ENCODE peak calls at places on chromosomes 11 and 22, in six cellular contexts. V is activated CD8-positive, alpha-beta memory T cell treated with anti-CD3 and anti-CD28 coated beads, Interleukin-2, amount 50 U/mL, for 4 hours; S is dorsolateral prefrontal cortex; M is RWPE2; U is activated T-helper 1 cell treated with anti-CD3 and anti-CD28 coated beads, Interleukin-12 subunit alpha, Interleukin-12 subunit beta, Interleukin-2, Interleukin-4 antibody, amounts not matched to agents 30 ng/mL and 10 ng/mL and 1 ng/mL, durations not matched to agents 14 hours and 24 hours and 36 hours; J is left colon. A is an unnamed sample.

GRCh38 chr11:115874843-115875242 is 370.6 kb upstream of the CADM1 start:
- DNase-seq in M (no peak), S (no peak), V (no peak), U (no peak), J (no peak), A (no peak)

GRCh38 chr11:86499723-86500129 is 125.0 kb downstream of the CCDC81 start:
- DNase-seq in S (no peak), U (no peak), M (no peak), J (no peak), V (no peak), A (no peak)

GRCh38 chr11:68643576-68643975 is 40.8 kb upstream of the GAL start:
- DNase-seq in M (no peak), U (no peak), V (no peak), S (no peak), J (no peak), A (no peak)

GRCh38 chr11:65911682-65912568 is 6.9 kb downstream of the C11orf68 start:
- DNase-seq in V (no peak), M (peak; percentile 86), J (no peak), S (no peak), U (no peak), A (no peak)

GRCh38 chr11:67120881-67121710 is 2.0 kb downstream of the KDM2A start:
- DNase-seq in V (no peak), J (no peak), M (no peak), U (peak; percentile 12), S (peak; percentile 11), A (no peak)

GRCh38 chr11:24755260-24755839 is 258.5 kb downstream of the LUZP2 start:
- DNase-seq in U (no peak), J (no peak), S (no peak), V (no peak), M (no peak), A (no peak)

GRCh38 chr22:30028731-30029130 is 51.5 kb upstream of the HORMAD2 start:
- DNase-seq in S (peak; percentile 67), M (no peak), J (no peak), U (no peak), V (no peak), A (no peak)

GRCh38 chr11:126546191-126546590 is 190.7 kb downstream of the ST3GAL4 start:
- DNase-seq in J (no peak), S (no peak), V (no peak), M (no peak), U (no peak), A (no peak)

GRCh38 chr11:127859941-127860354 is 727.4 kb downstream of the ETS1 start:
- DNase-seq in U (no peak), S (no peak), M (no peak), J (no peak), V (no peak), A (no peak)

GRCh38 chr22:42078469-42079318 is 806 bp upstream of the SMDT1 start:
- DNase-seq in V (peak; percentile 29), M (no peak), U (no peak), J (peak; percentile 50), S (no peak), A (no peak)

GRCh38 chr11:64865286-64866172 is 12.9 kb downstream of the EHD1 start:
- DNase-seq in M (no peak), U (no peak), J (no peak), V (no peak), S (no peak), A (peak; percentile 34)

A was measured in activated T-cell treated with anti-CD3 and anti-CD28 coated beads, Interleukin-2, amount 50 U/mL, for 1 hour.